ENCODE peak calls at places on chromosomes 7 and 10, in six cellular contexts. N, K, L, A, R and Q are unnamed samples. For H3K4me1, the result is how much of the 10 kb centered on the place peaks cover.

GRCh38 chr10:44416976-44417375 is 32.1 kb upstream of the CXCL12 start:
- DNase-seq in L (no peak), N (no peak), A (no peak), R (no peak), K (no peak), Q (no peak)

GRCh38 chr10:77207182-77208165 is 430.1 kb downstream of the KCNMA1 start:
- DNase-seq in K (no peak), A (no peak), L (no peak), R (no peak), N (no peak), Q (peak)

GRCh38 chr7:141042222-141043193 is 27.8 kb upstream of the MRPS33 start:
- DNase-seq in N (peak), K (no peak), R (no peak), L (no peak), A (peak), Q (peak)

GRCh38 chr10:53071505-53072125 is 299.0 kb upstream of the MBL2 start:
- DNase-seq in A (no peak), N (no peak), R (no peak), L (no peak), K (no peak), Q (no peak)

GRCh38 chr7:37495574-37496184 is 47.0 kb upstream of the ELMO1 start:
- DNase-seq in K (no peak), R (no peak), L (no peak), A (peak), N (peak), Q (peak)

GRCh38 chr10:112222799-112223198 is 39.2 kb upstream of the GPAM start:
- DNase-seq in A (no peak), K (no peak), L (no peak), R (no peak), N (no peak), Q (no peak)

GRCh38 chr7:81810448-81811155 is 40.8 kb upstream of the HGF start:
- DNase-seq in A (no peak), N (no peak), L (no peak), K (no peak), R (no peak), Q (no peak)

GRCh38 chr10:5395168-5395567 is 9.5 kb downstream of the TUBAL3 start:
- DNase-seq in N (no peak), A (no peak), L (no peak), R (peak), K (no peak), Q (no peak)

GRCh38 chr10:58994226-58995057 is 182.0 kb upstream of the PHYHIPL start:
- DNase-seq in K (no peak), N (no peak), A (no peak), L (no peak), R (no peak), Q (no peak)

GRCh38 chr7:31663072-31663471 is 23.9 kb upstream of the PPP1R17 start:
- DNase-seq in K (peak), L (no peak), A (no peak), R (no peak), N (no peak), Q (no peak)

GRCh38 chr7:106875508-106875907 is 10.4 kb downstream of the PIK3CG start:
- DNase-seq in R (no peak), N (no peak), A (no peak), K (no peak), L (no peak), Q (no peak)

GRCh38 chr7:127231415-127231814 is 21.3 kb downstream of the GRM8 start:
- DNase-seq in R (no peak), L (no peak), N (no peak), K (no peak), A (no peak), Q (no peak)

GRCh38 chr10:92590623-92591549 is 2.0 kb upstream of the KIF11 start:
- DNase-seq in R (peak), K (peak), L (peak), A (peak), N (peak), Q (peak)

GRCh38 chr7:30755384-30756154 is 3.6 kb downstream of the INMT start:
- DNase-seq in K (no peak), L (no peak), N (peak), R (no peak), A (peak), Q (peak)

GRCh38 chr7:90595341-90595800 is 750 bp upstream of the CDK14 start:
- DNase-seq in K (peak), A (peak), L (peak), R (no peak), N (no peak), Q (no peak)

GRCh38 chr7:84697506-84697905 is 489.4 kb downstream of the SEMA3D start:
- DNase-seq in R (no peak), A (peak), N (peak), K (no peak), L (no peak), Q (peak)

GRCh38 chr7:134823400-134823799 is 44.0 kb downstream of the CALD1 start:
- DNase-seq in R (no peak), K (no peak), L (no peak), A (peak), N (peak), Q (peak)

GRCh38 chr7:91031757-91032156 is 232.5 kb upstream of the FZD1 start:
- DNase-seq in A (no peak), N (no peak), R (no peak), K (peak), L (no peak), Q (no peak)

GRCh38 chr10:52217531-52217930 is 96.5 kb upstream of the DKK1 start:
- DNase-seq in R (no peak), K (no peak), L (no peak), A (no peak), N (no peak), Q (no peak)

GRCh38 chr10:122255509-122256301 is 15.4 kb upstream of the BTBD16 start:
- DNase-seq in A (no peak), L (no peak), N (no peak), K (no peak), R (no peak), Q (no peak)

GRCh38 chr7:101031082-101031481 is 11.2 kb downstream of the MUC17 start:
- DNase-seq in K (peak), A (no peak), N (no peak), R (peak), L (no peak), Q (no peak)

GRCh38 chr10:114724707-114725106 is 66.6 kb upstream of the ABLIM1 start:
- DNase-seq in A (no peak), K (no peak), N (no peak), L (no peak), R (no peak), Q (no peak)
- H3K4me1 ChIP-seq in A (under half), K (under half), N (under half), L (under half), R (under half), Q (under half)

GRCh38 chr7:128885370-128886187 is 22.9 kb downstream of the ATP6V1F start:
- DNase-seq in L (no peak), K (no peak), R (no peak), N (no peak), A (no peak), Q (no peak)

GRCh38 chr7:128882134-128882533 is 19.5 kb downstream of the ATP6V1F start:
- DNase-seq in N (no peak), L (no peak), K (no peak), R (no peak), A (no peak), Q (no peak)

GRCh38 chr7:128884561-128885369 is 22.1 kb downstream of the ATP6V1F start:
- DNase-seq in A (no peak), K (no peak), R (no peak), L (no peak), N (no peak), Q (no peak)

GRCh38 chr7:128881458-128882125 is 18.9 kb downstream of the ATP6V1F start:
- DNase-seq in R (no peak), K (no peak), N (no peak), A (no peak), L (no peak), Q (no peak)

DNA sequence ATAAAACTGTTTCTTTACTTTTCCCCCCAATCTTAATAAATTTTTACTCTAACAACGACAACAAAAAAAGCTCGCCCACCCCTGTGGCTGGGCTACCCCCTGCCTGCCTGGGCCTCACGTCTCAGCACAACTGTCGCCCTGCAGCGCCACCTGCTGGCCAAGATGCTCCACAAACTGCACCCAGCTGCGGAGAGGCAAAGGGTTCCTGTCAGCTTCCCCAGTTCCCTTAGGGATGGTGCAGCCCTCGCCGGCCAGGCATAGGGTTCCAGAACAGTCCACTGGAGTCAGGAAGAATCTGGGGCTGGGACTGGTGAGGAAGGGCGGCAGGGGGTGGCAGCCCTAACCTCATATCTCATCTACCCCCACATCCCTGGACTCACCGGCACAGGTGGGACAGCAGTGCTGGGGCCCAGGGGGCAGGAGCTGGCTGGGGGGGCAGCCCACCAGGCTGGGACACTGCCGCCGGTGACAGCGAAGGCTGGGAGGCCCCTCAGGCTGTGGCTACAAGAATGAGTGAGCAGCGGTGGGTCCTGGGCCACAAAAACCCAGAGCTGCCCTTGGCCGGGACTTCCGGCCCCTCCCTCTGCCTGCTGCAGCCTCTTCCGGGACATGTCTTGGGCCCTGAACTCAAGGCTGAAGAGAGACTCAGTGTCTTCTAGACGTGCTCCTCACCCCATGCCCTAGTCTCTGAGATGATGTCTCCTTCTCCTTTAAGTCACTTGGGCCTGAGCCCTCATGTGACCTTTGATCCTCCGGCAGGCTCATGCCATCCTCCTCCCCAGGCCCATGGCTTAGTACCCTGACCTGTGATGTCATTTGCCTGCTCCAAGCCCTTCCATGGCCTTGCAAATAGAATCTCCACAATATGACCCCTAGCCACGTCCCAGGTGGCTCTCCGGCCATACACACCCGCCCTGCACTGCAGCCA is 21.2 kb downstream of the ATP6V1F start:
- DNase-seq in L (peak), A (peak), R (peak), K (peak), N (peak), Q (peak)
- H2AFZ ChIP-seq in L (peak), A (peak), R (no peak), K (no peak), N (no peak), Q (no peak)

GRCh38 chr10:6700066-6700465 is 120.0 kb upstream of the PRKCQ start:
- DNase-seq in K (no peak), R (no peak), L (no peak), N (no peak), A (no peak), Q (no peak)
- H3K14ac ChIP-seq in K (no peak), R (no peak), L (no peak), N (no peak), A (no peak), Q (no peak)

GRCh38 chr10:34698979-34699378 is 116.1 kb downstream of the PARD3 start:
- DNase-seq in R (no peak), N (no peak), L (no peak), A (peak), K (no peak), Q (no peak)

GRCh38 chr10:34696423-34696822 is 118.7 kb downstream of the PARD3 start:
- DNase-seq in L (no peak), R (no peak), A (peak), K (no peak), N (peak), Q (no peak)

GRCh38 chr10:34699904-34700303 is 115.2 kb downstream of the PARD3 start:
- DNase-seq in A (no peak), K (no peak), R (no peak), N (no peak), L (no peak), Q (no peak)

GRCh38 chr10:34697366-34698247 is 117.5 kb downstream of the PARD3 start:
- DNase-seq in N (no peak), R (no peak), A (no peak), K (no peak), L (no peak), Q (no peak)

GRCh38 chr10:34698248-34698831 is 116.8 kb downstream of the PARD3 start:
- DNase-seq in L (no peak), K (no peak), A (no peak), N (no peak), R (no peak), Q (no peak)
- H3K4me1 ChIP-seq in L (under half), K (under half), A (under half), N (under half), R (under half), Q (under half)

DNA sequence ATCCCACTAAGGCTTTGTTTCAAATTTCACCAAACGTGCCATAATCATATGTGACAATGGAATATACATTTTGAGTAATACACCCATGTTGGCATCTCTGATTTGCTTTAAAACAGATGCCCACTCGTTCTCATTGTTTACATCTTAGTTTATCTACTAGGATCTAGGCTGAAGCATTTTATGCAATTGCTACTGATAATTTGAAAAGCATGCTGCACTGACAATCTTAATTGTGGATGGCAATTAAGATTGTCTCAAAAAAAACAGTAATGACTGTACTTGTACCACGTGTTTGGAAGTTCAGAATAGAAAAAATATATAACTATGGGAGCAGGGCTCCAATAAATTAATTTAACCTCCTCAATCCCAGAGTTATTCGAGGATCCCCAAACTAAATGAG is 136.8 kb downstream of the CRPPA start:
- DNase-seq in A (no peak), L (no peak), R (no peak), K (no peak), N (no peak), Q (no peak)
- H2AFZ ChIP-seq in A (no peak), L (no peak), R (no peak), K (no peak), N (no peak), Q (no peak)